ENCODE peak calls at places on chromosomes 4 and X, in five cellular contexts. D is GM12878, S is SK-N-SH, R is ovary, F is esophagus muscularis mucosa. B is an unnamed sample. For H3K4me1 and H3K36me3, the result is how much of the 10 kb centered on the place peaks cover.

GRCh38 chrX:19543020-19543715 is 27.9 kb upstream of the MAP3K15 start:
- DNase-seq in D (no peak), S (no peak), R (no peak), F (no peak), B (no peak)

GRCh38 chr4:139582044-139582443 is 26.0 kb upstream of the SETD7 start:
- DNase-seq in D (no peak), S (no peak), R (no peak), F (no peak), B (no peak)

GRCh38 chr4:62455871-62456270 is 1255.7 kb downstream of the ADGRL3 start:
- DNase-seq in D (no peak), S (no peak), R (no peak), F (no peak), B (no peak)

GRCh38 chr4:133594246-133595207 is 445.4 kb downstream of the PCDH10 start:
- DNase-seq in D (no peak), S (no peak), R (no peak), F (no peak), B (no peak)

GRCh38 chrX:109345866-109346265 is 136.0 kb downstream of the GUCY2F start:
- DNase-seq in D (no peak), S (no peak), R (no peak), F (no peak), B (no peak)

GRCh38 chrX:78595901-78596502 is 63.1 kb downstream of the RTL3 start:
- DNase-seq in D (no peak), S (no peak), R (no peak), F (no peak), B (no peak)

GRCh38 chr4:111475001-111475400 is 670.3 kb upstream of the FAM241A start:
- DNase-seq in D (no peak), S (peak), R (no peak), F (no peak), B (no peak)

GRCh38 chr4:87978656-87979055 is 3.1 kb downstream of the SPP1 start:
- DNase-seq in D (no peak), S (no peak), R (no peak), F (no peak), B (no peak)

GRCh38 chr4:135948797-135949196 is 1583.5 kb downstream of the PCDH18 start:
- DNase-seq in D (no peak), S (no peak), R (no peak), F (no peak), B (no peak)

GRCh38 chr4:183788308-183788707 is 116.8 kb upstream of the STOX2 start:
- DNase-seq in D (no peak), S (no peak), R (no peak), F (no peak), B (no peak)

GRCh38 chr4:28287837-28288236 is 1427.2 kb downstream of the STIM2 start:
- DNase-seq in D (no peak), S (no peak), R (no peak), F (no peak), B (peak)

GRCh38 chrX:93874554-93874953 is 200.5 kb downstream of the FAM133A start:
- DNase-seq in D (no peak), S (peak), R (no peak), F (no peak), B (peak)

GRCh38 chr4:8763966-8764901 is 107.4 kb downstream of the HMX1 start:
- DNase-seq in D (no peak), S (no peak), R (no peak), F (no peak), B (no peak)

GRCh38 chr4:17324431-17324830 is 187.5 kb downstream of the QDPR start:
- DNase-seq in D (no peak), S (peak), R (peak), F (no peak), B (peak)

GRCh38 chrX:96407043-96407442 is 277.6 kb upstream of the DIAPH2 start:
- DNase-seq in D (no peak), S (no peak), R (peak), F (no peak), B (peak)

GRCh38 chrX:47178337-47178736 is 15.3 kb upstream of the UBA1 start:
- DNase-seq in D (no peak), S (no peak), R (no peak), F (no peak), B (no peak)

GRCh38 chrX:38754102-38754790 is 47.0 kb upstream of the MID1IP1 start:
- DNase-seq in D (peak), S (peak), R (peak), F (no peak), B (no peak)

GRCh38 chr4:74794341-74794801 is at the start of gene BTC:
- DNase-seq in D (no peak), S (peak), R (no peak), F (no peak), B (no peak)

GRCh38 chr4:54539500-54540029 is 118.2 kb upstream of the KIT start:
- DNase-seq in D (no peak), S (peak), R (peak), F (no peak), B (peak)

GRCh38 chr4:168221298-168221697 is 97.3 kb downstream of the DDX60 start:
- DNase-seq in D (no peak), S (no peak), R (no peak), F (no peak), B (no peak)

GRCh38 chr4:39044947-39045734 is 12.9 kb upstream of the TMEM156 start:
- DNase-seq in D (no peak), S (peak), R (peak), F (no peak), B (no peak)

GRCh38 chrX:49958727-49959126 is 36.3 kb downstream of the CLCN5 start:
- DNase-seq in D (no peak), S (no peak), R (no peak), F (no peak), B (no peak)

GRCh38 chr4:101885574-101885973 is 95.0 kb downstream of the BANK1 start:
- DNase-seq in D (no peak), S (no peak), R (no peak), F (no peak), B (no peak)

GRCh38 chr4:4269326-4269725 is 20.6 kb downstream of the LYAR start:
- DNase-seq in D (no peak), S (no peak), R (no peak), F (no peak), B (no peak)

GRCh38 chr4:86935499-86935832 is 655 bp downstream of the AFF1 start:
- DNase-seq in D (no peak), S (peak), R (no peak), F (no peak), B (peak)
- H3K4me1 ChIP-seq in D (under half), S (under half), R (under half), F (half or more), B (under half)

GRCh38 chr4:2672082-2672481 is 84.1 kb downstream of the TNIP2 start:
- DNase-seq in D (no peak), S (no peak), R (no peak), F (no peak), B (no peak)
- H3K36me3 ChIP-seq in D (under half), S (under half), R (under half), F (under half), B (half or more)

GRCh38 chr4:1868912-1869311 is 2.3 kb upstream of the NSD2 start:
- DNase-seq in D (no peak), S (no peak), R (no peak), F (no peak), B (no peak)

GRCh38 chr4:1869530-1870327 is 1.5 kb upstream of the NSD2 start:
- DNase-seq in D (no peak), S (no peak), R (peak), F (no peak), B (no peak)

GRCh38 chr4:1870328-1870577 is 940 bp upstream of the NSD2 start:
- DNase-seq in D (no peak), S (peak), R (peak), F (peak), B (peak)

GRCh38 chr4:1871471-1872021 is 353 bp downstream of the NSD2 start:
- DNase-seq in D (no peak), S (peak), R (peak), F (no peak), B (no peak)

GRCh38 chr4:1870578-1871443 is at the start of gene NSD2:
- DNase-seq in D (no peak), S (peak), R (peak), F (peak), B (peak)
- TF ChIP-seq EP300 in D (peak), S (no peak), R (no peak), F (no peak), B (peak)

GRCh38 chr4:147814334-147814733 is 82.4 kb downstream of the ARHGAP10 start:
- DNase-seq in D (no peak), S (no peak), R (no peak), F (no peak), B (no peak)
- H3K4me1 ChIP-seq in D (under half), S (under half), R (under half), F (half or more), B (under half)

GRCh38 chr4:118337954-118338353 is 14.8 kb downstream of the PRSS12 start:
- DNase-seq in D (no peak), S (no peak), R (no peak), F (no peak), B (no peak)

GRCh38 chr4:118338981-118339765 is 13.6 kb downstream of the PRSS12 start:
- DNase-seq in D (no peak), S (no peak), R (no peak), F (no peak), B (no peak)

GRCh38 chr4:118335316-118335715 is 17.5 kb downstream of the PRSS12 start:
- DNase-seq in D (no peak), S (no peak), R (no peak), F (no peak), B (no peak)

GRCh38 chr4:118338518-118338917 is 14.3 kb downstream of the PRSS12 start:
- DNase-seq in D (no peak), S (no peak), R (no peak), F (no peak), B (no peak)

GRCh38 chr4:118335774-118336173 is 17.0 kb downstream of the PRSS12 start:
- DNase-seq in D (no peak), S (no peak), R (no peak), F (no peak), B (no peak)
- H3K36me3 ChIP-seq in D (under half), S (under half), R (under half), F (under half), B (under half)

GRCh38 chrX:23737413-23737812 is 5.7 kb downstream of the ACOT9 start:
- DNase-seq in D (no peak), S (no peak), R (no peak), F (no peak), B (no peak)

GRCh38 chrX:23742174-23742692 is 843 bp downstream of the ACOT9 start:
- DNase-seq in D (no peak), S (peak), R (peak), F (no peak), B (peak)

GRCh38 chrX:23745786-23746185 is 2.7 kb upstream of the ACOT9 start:
- DNase-seq in D (no peak), S (no peak), R (no peak), F (no peak), B (no peak)

DNA sequence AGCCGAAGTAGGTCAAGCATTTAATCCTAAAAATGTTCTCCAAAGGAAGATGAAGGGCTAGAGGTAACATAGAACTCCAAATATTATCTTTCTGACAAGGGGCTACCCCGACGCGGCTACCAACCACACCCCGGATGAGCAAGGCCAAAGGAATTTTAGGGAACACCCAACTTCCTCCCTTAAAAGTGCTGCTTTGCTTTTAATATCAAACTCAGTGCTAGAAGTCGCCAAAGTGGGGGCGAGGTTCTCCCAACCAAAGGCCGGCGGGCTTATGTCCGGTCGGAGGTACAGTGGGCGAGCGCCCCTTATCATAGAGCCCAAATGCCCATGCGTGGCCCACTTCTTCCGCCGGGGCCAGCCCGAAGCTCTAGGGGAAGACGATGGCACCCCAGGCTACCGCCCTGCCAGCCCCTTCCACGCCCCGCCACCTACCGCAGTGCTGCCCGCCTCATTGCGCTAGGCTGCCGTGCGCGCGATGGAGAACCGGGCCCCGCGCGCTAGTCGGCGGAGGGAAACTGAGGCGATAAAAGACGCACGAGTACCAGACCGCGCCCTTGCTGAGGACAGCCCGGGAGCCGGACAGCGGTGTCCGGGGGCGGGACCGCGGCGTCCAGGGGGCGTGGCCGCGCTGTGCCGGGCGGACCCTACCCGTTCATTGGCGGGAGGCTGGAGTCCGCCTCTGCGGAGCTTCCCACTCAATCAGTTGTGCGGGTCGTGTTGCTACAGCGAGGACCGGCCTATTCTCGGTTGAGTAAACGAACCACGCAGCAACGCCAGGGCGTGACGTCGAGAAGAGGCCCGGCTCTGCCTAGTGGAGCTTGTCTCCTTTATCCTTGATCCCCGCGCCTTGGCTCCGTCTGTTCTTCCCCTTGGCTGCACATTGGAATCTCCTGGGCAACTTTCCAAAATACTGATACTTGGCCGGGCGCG is at the start of gene ACOT9:
- DNase-seq in D (peak), S (peak), R (peak), F (peak), B (peak)
- TF ChIP-seq EP300 in D (no peak), S (no peak), R (no peak), F (no peak), B (peak)

GRCh38 chrX:25006586-25007058 is 9.1 kb downstream of the ARX start:
- DNase-seq in D (no peak), S (no peak), R (no peak), F (no peak), B (no peak)

GRCh38 chrX:25004485-25005032 is 11.2 kb downstream of the ARX start:
- DNase-seq in D (no peak), S (no peak), R (peak), F (no peak), B (no peak)

GRCh38 chrX:25004040-25004439 is 11.7 kb downstream of the ARX start:
- DNase-seq in D (no peak), S (no peak), R (no peak), F (no peak), B (no peak)

GRCh38 chrX:25005034-25005381 is 10.8 kb downstream of the ARX start:
- DNase-seq in D (no peak), S (no peak), R (peak), F (no peak), B (no peak)

DNA sequence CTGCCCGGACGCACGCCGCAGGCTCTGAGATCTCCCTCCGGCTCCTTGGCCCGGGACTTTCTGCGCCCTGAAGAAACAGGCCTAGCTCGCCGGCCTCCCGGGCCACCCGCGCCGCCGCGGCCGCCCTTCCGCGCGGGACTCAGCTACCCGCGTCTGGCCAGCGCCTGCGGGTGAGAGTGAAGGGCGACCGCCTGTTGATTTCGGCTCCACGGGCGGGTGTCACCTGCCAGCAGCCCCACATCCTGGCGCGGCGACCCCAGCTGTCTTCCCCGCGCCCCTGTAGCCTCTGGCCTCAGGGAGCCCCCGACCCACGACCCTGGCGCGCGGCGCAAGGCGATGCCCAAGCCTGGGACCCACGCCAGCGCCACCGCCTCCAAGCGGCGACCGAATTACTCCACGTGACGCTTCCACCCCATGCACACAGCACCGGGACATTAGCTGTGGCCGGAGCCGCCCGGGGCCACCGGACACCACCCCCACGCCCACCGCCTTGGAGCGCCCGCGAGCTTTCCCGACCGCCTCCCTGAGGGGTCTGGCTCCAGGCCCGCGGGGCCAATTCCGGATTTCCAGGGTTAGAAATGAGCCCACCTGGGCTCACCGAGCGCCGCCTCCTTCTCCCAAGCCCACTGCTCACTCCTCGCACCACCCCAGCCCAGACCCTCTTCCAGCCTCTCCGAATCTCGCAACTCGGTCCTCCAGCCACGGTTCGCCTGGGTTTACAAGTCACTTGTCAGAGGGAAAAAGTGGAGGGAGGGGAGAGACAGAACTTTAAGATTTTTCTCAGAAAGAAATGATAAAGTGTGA is 10.2 kb downstream of the ARX start:
- DNase-seq in D (no peak), S (no peak), R (peak), F (no peak), B (no peak)
- H3K4me1 ChIP-seq in D (under half), S (under half), R (under half), F (under half), B (under half)

DNA sequence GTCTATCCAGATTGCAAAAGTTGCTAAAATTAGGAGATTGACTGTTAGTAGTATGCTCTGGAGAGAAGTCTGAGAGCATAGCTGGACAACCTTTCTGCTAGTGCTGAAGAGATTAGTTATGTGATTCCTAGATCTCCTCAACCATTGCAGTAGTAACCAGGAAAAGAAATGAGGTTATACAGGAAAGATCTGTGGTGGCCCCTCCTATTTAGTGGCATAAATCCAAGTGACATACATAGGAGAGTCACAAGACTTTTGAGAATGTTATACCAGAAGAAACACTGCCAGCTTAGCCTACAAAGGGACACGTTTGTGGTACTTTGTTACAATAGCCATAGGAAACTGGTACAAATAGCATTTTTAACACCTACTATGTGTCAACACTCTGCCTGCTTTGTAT is 105.2 kb downstream of the ATP10D start:
- DNase-seq in D (no peak), S (no peak), R (no peak), F (no peak), B (no peak)
- H3K36me3 ChIP-seq in D (under half), S (half or more), R (under half), F (under half), B (half or more)